ENCODE peak calls at places on chromosomes 11 and 22, in ten cellular contexts. S is transverse colon, Y is stomach, C is sigmoid colon, N is A549, E is H1, M is tibial nerve, L is ovary, F is SK-N-SH, K is K562. X is an unnamed sample.

GRCh38 chr22:40218723-40219294 is 41.1 kb downstream of the TNRC6B start:
- DNase-seq in L (no peak), E (no peak), K (no peak), S (no peak), Y (no peak), N (no peak), F (no peak), M (no peak), C (no peak), X (no peak)

GRCh38 chr22:27399161-27399560 is 402.4 kb downstream of the MN1 start:
- DNase-seq in S (no peak), C (no peak), M (no peak), F (peak), N (no peak), E (no peak), K (no peak), Y (no peak), L (peak), X (no peak)

GRCh38 chr11:32290783-32291182 is 144.6 kb downstream of the WT1 start:
- DNase-seq in F (no peak), M (no peak), K (no peak), E (no peak), C (no peak), Y (no peak), N (no peak), S (no peak), L (no peak), X (no peak)

GRCh38 chr11:106271126-106271525 is 193.7 kb downstream of the AASDHPPT start:
- DNase-seq in K (no peak), E (no peak), L (no peak), Y (no peak), M (no peak), S (no peak), N (no peak), F (no peak), C (no peak), X (no peak)

GRCh38 chr11:29962243-29962642 is 54.6 kb downstream of the KCNA4 start:
- DNase-seq in K (no peak), N (no peak), S (no peak), M (no peak), E (peak), C (no peak), Y (no peak), L (no peak), F (no peak), X (no peak)

GRCh38 chr22:40270748-40271373 is 75.4 kb upstream of the ADSL start:
- DNase-seq in K (no peak), N (no peak), Y (no peak), F (no peak), L (no peak), C (no peak), S (no peak), M (no peak), E (no peak), X (no peak)

GRCh38 chr11:114137054-114137453 is 77.5 kb downstream of the ZBTB16 start:
- DNase-seq in C (peak), Y (no peak), N (no peak), K (no peak), S (no peak), E (no peak), M (no peak), F (no peak), L (no peak), X (no peak)

GRCh38 chr11:119764108-119764874 is 35.3 kb upstream of the NECTIN1 start:
- DNase-seq in N (no peak), S (no peak), M (no peak), F (no peak), Y (no peak), K (no peak), E (no peak), C (no peak), L (peak), X (no peak)

GRCh38 chr22:38981005-38981658 is 1.0 kb upstream of the APOBEC3B start:
- DNase-seq in S (peak), Y (no peak), N (no peak), F (no peak), E (no peak), M (no peak), L (peak), K (peak), C (no peak), X (no peak)

GRCh38 chr11:122776546-122776945 is 61.8 kb upstream of the CRTAM start:
- DNase-seq in L (no peak), S (no peak), F (no peak), C (no peak), K (no peak), M (no peak), E (no peak), N (no peak), Y (no peak), X (no peak)

GRCh38 chr22:19058713-19059451 is 63.3 kb downstream of the DGCR2 start:
- DNase-seq in S (no peak), M (no peak), L (no peak), K (no peak), C (peak), Y (peak), N (no peak), E (no peak), F (no peak), X (peak)

GRCh38 chr11:117072517-117073218 is 25.6 kb downstream of the SIK3 start:
- DNase-seq in L (no peak), Y (no peak), K (peak), F (no peak), S (no peak), C (no peak), N (peak), E (no peak), M (no peak), X (no peak)

GRCh38 chr11:72319261-72319660 is 75.3 kb upstream of the PHOX2A start:
- DNase-seq in N (no peak), M (no peak), S (no peak), K (no peak), L (no peak), E (no peak), Y (no peak), F (no peak), C (no peak), X (no peak)

GRCh38 chr11:130737866-130738431 is 178.3 kb downstream of the SNX19 start:
- DNase-seq in Y (peak), M (no peak), C (peak), F (peak), N (no peak), S (no peak), E (no peak), L (peak), K (no peak), X (no peak)

GRCh38 chr11:36186340-36186739 is 102.9 kb downstream of the COMMD9 start:
- DNase-seq in S (no peak), F (no peak), M (no peak), L (no peak), E (no peak), K (no peak), Y (no peak), C (no peak), N (no peak), X (no peak)

GRCh38 chr22:46077669-46078099 is 72.6 kb upstream of the PPARA start:
- DNase-seq in N (no peak), E (no peak), S (peak), K (no peak), M (peak), L (no peak), Y (peak), C (peak), F (no peak), X (peak)

GRCh38 chr11:129695543-129696308 is 119.9 kb upstream of the TMEM45B start:
- DNase-seq in C (no peak), Y (peak), E (peak), M (no peak), N (peak), S (peak), L (peak), F (peak), K (peak), X (peak)

GRCh38 chr11:4539603-4540219 is 5.3 kb upstream of the OR52M1 start:
- DNase-seq in Y (peak), C (no peak), L (peak), F (peak), K (peak), N (peak), E (peak), S (peak), M (peak), X (peak)
- TF ChIP-seq CTCF in Y (peak), C (peak), L (peak), F (peak), K (peak), N (peak), E (peak), S (peak), M (peak), X (peak)

GRCh38 chr11:27696961-27697360 is 3.3 kb downstream of the BDNF start:
- DNase-seq in S (no peak), Y (no peak), N (no peak), F (no peak), K (no peak), L (no peak), C (no peak), E (no peak), M (no peak), X (no peak)

GRCh38 chr11:27698872-27699241 is 1.4 kb downstream of the BDNF start:
- DNase-seq in Y (peak), C (peak), K (peak), L (peak), E (peak), F (peak), S (peak), M (peak), N (peak), X (peak)

GRCh38 chr11:27699242-27699925 is 871 bp downstream of the BDNF start:
- DNase-seq in F (peak), S (no peak), Y (no peak), N (no peak), K (no peak), L (peak), C (no peak), M (no peak), E (peak), X (no peak)

GRCh38 chr11:27696112-27696511 is 4.1 kb downstream of the BDNF start:
- DNase-seq in N (no peak), F (no peak), E (no peak), L (no peak), K (no peak), M (no peak), Y (no peak), S (no peak), C (no peak), X (no peak)

GRCh38 chr11:27697679-27698275 is 2.5 kb downstream of the BDNF start:
- DNase-seq in S (no peak), K (no peak), N (no peak), C (no peak), Y (no peak), M (no peak), E (no peak), F (no peak), L (no peak), X (no peak)
- H3K4me3 ChIP-seq in S (no peak), K (no peak), N (peak), C (no peak), Y (no peak), M (no peak), E (peak), F (peak), L (no peak), X (no peak)

GRCh38 chr11:50075856-50076255 is 43.2 kb downstream of the OR4C45 start:
- DNase-seq in S (no peak), F (no peak), N (no peak), K (no peak), Y (no peak), L (no peak), C (no peak), E (no peak), M (no peak), X (no peak)

GRCh38 chr11:50072226-50073112 is 39.8 kb downstream of the OR4C45 start:
- DNase-seq in L (no peak), K (no peak), C (no peak), Y (no peak), E (no peak), N (no peak), F (no peak), M (no peak), S (no peak), X (no peak)

GRCh38 chr11:50071584-50072225 is 39.0 kb downstream of the OR4C45 start:
- DNase-seq in M (no peak), F (no peak), E (no peak), C (no peak), S (no peak), K (no peak), Y (no peak), N (no peak), L (no peak), X (no peak)

GRCh38 chr11:50073113-50074105 is 40.7 kb downstream of the OR4C45 start:
- DNase-seq in S (no peak), L (no peak), E (no peak), M (no peak), N (no peak), Y (no peak), K (no peak), F (no peak), C (no peak), X (no peak)

DNA sequence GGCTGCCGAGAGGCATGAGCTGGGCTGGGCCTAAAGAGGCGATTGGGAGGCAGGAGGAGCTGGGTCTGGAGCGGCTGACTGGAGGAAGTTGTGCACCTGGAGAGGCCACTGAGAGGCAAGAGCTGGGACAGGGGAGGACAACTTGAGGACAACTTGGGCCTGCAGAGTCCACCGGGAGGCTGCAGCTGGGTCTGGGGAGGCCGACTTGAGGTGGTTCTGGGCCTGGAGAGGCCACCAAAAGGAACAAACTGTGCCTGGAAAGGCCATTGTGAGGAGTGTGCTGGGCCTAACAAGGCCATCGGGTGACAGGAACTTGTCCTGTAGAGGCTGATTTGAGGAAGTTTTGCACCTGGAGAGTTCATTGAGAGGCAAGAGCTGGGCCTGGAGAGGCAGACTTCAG is 41.5 kb downstream of the OR4C45 start:
- DNase-seq in N (no peak), Y (no peak), E (no peak), S (no peak), F (no peak), K (no peak), C (no peak), M (no peak), L (no peak), X (no peak)
- TF ChIP-seq EP300 in N (no peak), Y (no peak), E (no peak), S (no peak), F (no peak), K (no peak), C (no peak), M (no peak), L (no peak), X (no peak)

DNA sequence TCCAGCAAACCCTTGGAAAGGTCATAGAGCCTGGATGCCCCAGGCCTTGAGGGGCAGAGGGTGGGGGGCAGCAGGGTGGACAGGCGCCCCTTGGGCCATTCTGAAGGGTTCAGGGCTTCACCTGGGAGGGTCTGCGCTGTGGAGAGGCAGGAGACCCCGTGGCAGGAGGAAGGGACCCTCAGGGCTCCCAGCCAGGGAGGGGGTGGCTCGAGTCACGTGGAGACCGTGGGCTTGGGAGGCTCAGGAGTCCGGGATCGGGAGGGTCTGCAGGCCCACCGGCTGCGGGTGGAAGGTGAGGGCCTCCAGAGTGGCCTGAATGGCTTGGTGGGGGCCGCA is 48.5 kb upstream of the A4GALT start:
- DNase-seq in N (no peak), K (no peak), E (no peak), M (no peak), C (no peak), L (no peak), F (no peak), S (no peak), Y (no peak), X (no peak)
- TF ChIP-seq CTCF in N (no peak), K (no peak), E (no peak), M (no peak), C (no peak), L (no peak), F (no peak), S (no peak), Y (no peak), X (no peak)

GRCh38 chr11:67301313-67301921 is 1.9 kb upstream of the SSH3 start:
- DNase-seq in E (no peak), C (peak), Y (no peak), F (no peak), M (peak), K (no peak), N (no peak), L (peak), S (peak), X (peak)
- H3K4me3 ChIP-seq in E (peak), C (no peak), Y (no peak), F (no peak), M (no peak), K (no peak), N (no peak), L (no peak), S (peak), X (peak)

GRCh38 chr22:22210375-22210774 is 34.2 kb upstream of the VPREB1 start:
- DNase-seq in N (no peak), S (no peak), C (no peak), L (no peak), K (no peak), M (no peak), F (no peak), Y (no peak), E (no peak), X (no peak)
- TF ChIP-seq EP300 in N (no peak), S (no peak), C (no peak), L (no peak), K (no peak), M (no peak), F (no peak), Y (no peak), E (no peak), X (no peak)